ENCODE peak calls at places on chromosome 4, in ten cellular contexts. A is mammary epithelial cell; P is CD8-positive, alpha-beta T cell; U is AG10803; Y is choroid plexus epithelial cell; V is astrocyte; T is AG09309; R is OCI-LY7; L is fibroblast of lung; E is mucosa of descending colon. Q is an unnamed sample.

GRCh38 chr4:124710253-124710849 is 2.2 kb downstream of the ANKRD50 start:
- DNase-seq in L (peak), P (no peak), V (peak), U (no peak), E (no peak), T (no peak), R (no peak), A (peak), Y (peak), Q (no peak)

GRCh38 chr4:140152760-140153418 is 1.1 kb downstream of the MAML3 start:
- DNase-seq in T (no peak), U (peak), V (peak), P (peak), E (peak), L (peak), R (peak), Y (peak), A (peak), Q (no peak)

GRCh38 chr4:183905593-183906485 is 732 bp downstream of the STOX2 start:
- DNase-seq in V (peak), U (peak), T (no peak), Y (peak), P (no peak), R (no peak), E (peak), L (peak), A (peak), Q (no peak)

GRCh38 chr4:177455591-177455990 is 13.4 kb upstream of the AGA start:
- DNase-seq in R (no peak), U (peak), L (peak), P (no peak), Y (peak), A (no peak), E (no peak), T (no peak), V (peak), Q (no peak)

GRCh38 chr4:125433453-125433852 is 118.7 kb downstream of the FAT4 start:
- DNase-seq in V (peak), E (no peak), T (peak), U (peak), R (no peak), Y (peak), L (peak), A (no peak), P (no peak), Q (peak)

GRCh38 chr4:40971346-40971745 is 221.6 kb downstream of the NSUN7 start:
- DNase-seq in U (no peak), L (no peak), Y (no peak), T (no peak), R (no peak), V (no peak), A (no peak), P (no peak), E (no peak), Q (no peak)

GRCh38 chr4:41882622-41883347 is 52.4 kb upstream of the TMEM33 start:
- DNase-seq in V (no peak), T (no peak), E (peak), U (peak), P (peak), R (peak), A (peak), L (peak), Y (peak), Q (no peak)

GRCh38 chr4:40573593-40574311 is 55.9 kb downstream of the RBM47 start:
- DNase-seq in R (peak), P (no peak), V (no peak), T (no peak), E (no peak), A (no peak), Y (peak), L (no peak), U (no peak), Q (no peak)

GRCh38 chr4:140266958-140267568 is 106.4 kb upstream of the SCOC start:
- DNase-seq in R (no peak), V (peak), A (no peak), L (peak), E (no peak), Y (peak), T (no peak), U (peak), P (no peak), Q (peak)

GRCh38 chr4:149983931-149984330 is 94.3 kb upstream of the DCLK2 start:
- DNase-seq in U (no peak), L (no peak), R (no peak), A (no peak), Y (no peak), T (no peak), P (no peak), E (no peak), V (no peak), Q (no peak)

GRCh38 chr4:177105526-177105925 is 204.1 kb upstream of the NEIL3 start:
- DNase-seq in U (peak), Y (no peak), V (no peak), L (no peak), A (no peak), E (no peak), P (no peak), R (no peak), T (peak), Q (no peak)

GRCh38 chr4:167930171-167930570 is 162.2 kb upstream of the ANXA10 start:
- DNase-seq in U (no peak), A (no peak), P (no peak), T (no peak), L (no peak), E (no peak), Y (no peak), R (no peak), V (no peak), Q (no peak)

GRCh38 chr4:84582302-84582987 is 482 bp upstream of the CDS1 start:
- DNase-seq in A (peak), P (peak), E (peak), V (peak), Y (peak), T (no peak), R (no peak), U (peak), L (peak), Q (no peak)

GRCh38 chr4:176271749-176272148 is 2.7 kb upstream of the ASB5 start:
- DNase-seq in A (peak), V (peak), P (no peak), E (no peak), Y (peak), L (peak), U (peak), T (no peak), R (no peak), Q (no peak)

GRCh38 chr4:111959202-111959601 is 186.1 kb upstream of the FAM241A start:
- DNase-seq in Y (peak), U (peak), V (peak), L (peak), P (no peak), A (peak), E (no peak), T (no peak), R (no peak), Q (peak)

GRCh38 chr4:138891610-138892009 is 124.0 kb upstream of the NOCT start:
- DNase-seq in R (no peak), P (no peak), A (no peak), U (peak), V (no peak), L (peak), E (no peak), Y (no peak), T (no peak), Q (no peak)

GRCh38 chr4:17313194-17313593 is 198.7 kb downstream of the QDPR start:
- DNase-seq in T (no peak), E (no peak), V (peak), U (no peak), R (no peak), P (no peak), A (no peak), Y (no peak), L (peak), Q (no peak)

GRCh38 chr4:7647932-7648812 is 213.4 kb upstream of the PSAPL1 start:
- DNase-seq in E (no peak), P (no peak), T (no peak), R (no peak), V (peak), A (no peak), U (peak), L (peak), Y (peak), Q (peak)

GRCh38 chr4:86810867-86811266 is 38.3 kb downstream of the SLC10A6 start:
- DNase-seq in R (no peak), V (no peak), E (no peak), L (no peak), T (no peak), A (no peak), Y (no peak), P (no peak), U (no peak), Q (no peak)

GRCh38 chr4:1623390-1623789 is 60.7 kb downstream of the FAM53A start:
- DNase-seq in R (no peak), V (no peak), T (no peak), L (no peak), Y (no peak), U (no peak), A (no peak), E (no peak), P (no peak), Q (no peak)

GRCh38 chr4:52982246-52982950 is 120.3 kb downstream of the RASL11B start:
- DNase-seq in R (peak), P (no peak), E (no peak), A (peak), T (no peak), Y (peak), V (peak), U (peak), L (peak), Q (no peak)

GRCh38 chr4:119124314-119124713 is 11.3 kb upstream of the MYOZ2 start:
- DNase-seq in V (peak), Y (peak), U (peak), R (no peak), T (peak), P (no peak), A (peak), E (no peak), L (peak), Q (no peak)

GRCh38 chr4:66095065-66095464 is 424.8 kb upstream of the EPHA5 start:
- DNase-seq in A (no peak), Y (no peak), U (no peak), P (no peak), R (no peak), E (no peak), L (no peak), V (no peak), T (no peak), Q (no peak)

GRCh38 chr4:121113680-121114079 is 41.3 kb upstream of the NDNF start:
- DNase-seq in U (no peak), T (no peak), R (no peak), Y (no peak), E (no peak), V (no peak), P (no peak), L (no peak), A (no peak), Q (no peak)

GRCh38 chr4:121108557-121108956 is 36.2 kb upstream of the NDNF start:
- DNase-seq in P (no peak), U (no peak), T (no peak), V (no peak), Y (no peak), R (no peak), A (no peak), E (no peak), L (no peak), Q (no peak)

GRCh38 chr4:121114756-121115155 is 42.4 kb upstream of the NDNF start:
- DNase-seq in A (no peak), Y (no peak), U (no peak), P (no peak), E (no peak), L (no peak), R (no peak), V (no peak), T (no peak), Q (no peak)

GRCh38 chr4:121107507-121107906 is 35.2 kb upstream of the NDNF start:
- DNase-seq in R (no peak), T (no peak), V (no peak), P (no peak), Y (no peak), U (no peak), L (no peak), E (no peak), A (no peak), Q (no peak)

DNA sequence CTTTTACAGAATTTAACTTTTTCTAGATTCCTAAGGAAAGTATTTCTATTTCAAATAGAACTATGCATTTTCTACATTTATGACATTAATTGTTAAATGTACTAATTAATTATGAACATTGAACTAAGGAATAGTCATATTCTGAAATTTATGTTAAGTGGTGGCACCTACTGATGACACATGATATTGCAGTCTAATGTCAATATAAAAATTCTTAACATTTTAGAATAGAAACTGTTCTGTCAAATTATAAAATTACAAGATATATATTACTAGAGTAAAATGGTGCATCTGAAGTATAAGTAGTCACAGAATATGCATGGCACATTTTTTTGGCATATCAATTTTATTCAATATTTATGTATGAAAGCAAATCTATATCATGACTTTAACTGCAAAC is 40.2 kb upstream of the NDNF start:
- DNase-seq in T (no peak), Y (peak), A (no peak), E (no peak), L (no peak), R (no peak), P (no peak), V (no peak), U (no peak), Q (no peak)
- TF ChIP-seq CTCF in T (peak), Y (peak), A (peak), E (no peak), L (no peak), R (peak), P (peak), V (peak), U (peak), Q (no peak)

DNA sequence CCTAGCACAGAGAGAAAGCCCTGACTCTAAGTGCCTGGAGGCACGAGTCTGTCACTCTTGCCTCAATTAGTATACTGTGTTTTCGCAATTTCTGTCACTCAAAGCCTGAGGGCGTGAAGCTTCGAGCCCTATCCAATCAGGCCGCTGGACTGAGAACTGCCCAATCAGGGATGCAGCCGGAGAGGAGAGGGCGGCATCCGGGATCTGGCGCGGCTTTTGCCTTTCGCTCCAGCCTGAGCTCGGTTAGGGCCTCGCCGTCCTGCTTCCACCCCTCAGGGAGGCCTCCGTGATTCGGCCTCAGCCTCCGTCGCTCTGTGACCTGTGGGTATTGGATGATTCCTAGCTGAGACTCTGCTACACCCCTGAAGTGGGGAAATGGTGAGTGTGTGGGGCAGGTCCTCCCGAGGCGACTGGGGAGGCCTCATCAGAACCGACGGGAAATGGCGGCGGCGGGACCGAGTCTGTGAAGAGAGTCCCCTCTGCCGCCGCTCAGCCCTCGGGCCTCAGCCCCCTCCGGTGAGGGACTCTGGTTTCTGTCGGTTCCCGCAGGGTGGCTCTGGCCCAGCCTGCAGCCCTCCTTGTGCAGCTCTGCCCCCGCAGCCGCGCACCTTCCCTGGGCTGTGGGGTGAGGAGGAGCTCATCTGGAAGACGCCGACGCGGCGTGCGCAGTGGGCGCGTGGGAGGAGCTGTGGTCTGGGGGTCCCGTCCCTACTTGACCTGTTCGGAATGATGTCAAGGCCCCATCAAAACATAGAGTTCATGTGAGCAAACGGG is 48.5 kb downstream of the ZNF141 start:
- DNase-seq in T (no peak), V (no peak), L (no peak), U (no peak), R (no peak), P (no peak), E (no peak), A (no peak), Y (no peak), Q (no peak)
- H3K4me3 ChIP-seq in T (no peak), V (no peak), L (no peak), U (no peak), R (no peak), P (peak), E (no peak), A (no peak), Y (no peak), Q (no peak)

GRCh38 chr4:60805500-60806313 is 394.4 kb upstream of the ADGRL3 start:
- DNase-seq in E (no peak), Y (peak), P (no peak), V (peak), T (no peak), U (peak), L (peak), R (peak), A (peak), Q (peak)
- TF ChIP-seq CTCF in E (no peak), Y (peak), P (no peak), V (peak), T (peak), U (peak), L (peak), R (peak), A (peak), Q (peak)

GRCh38 chr4:99653921-99654890 is 3.4 kb downstream of the C4orf54 start:
- DNase-seq in T (no peak), V (no peak), P (no peak), U (peak), E (no peak), R (no peak), L (no peak), Y (no peak), A (no peak), Q (no peak)
- H3K4me3 ChIP-seq in T (no peak), V (no peak), P (no peak), U (peak), E (no peak), R (no peak), L (no peak), Y (no peak), A (no peak), Q (no peak)

DNA sequence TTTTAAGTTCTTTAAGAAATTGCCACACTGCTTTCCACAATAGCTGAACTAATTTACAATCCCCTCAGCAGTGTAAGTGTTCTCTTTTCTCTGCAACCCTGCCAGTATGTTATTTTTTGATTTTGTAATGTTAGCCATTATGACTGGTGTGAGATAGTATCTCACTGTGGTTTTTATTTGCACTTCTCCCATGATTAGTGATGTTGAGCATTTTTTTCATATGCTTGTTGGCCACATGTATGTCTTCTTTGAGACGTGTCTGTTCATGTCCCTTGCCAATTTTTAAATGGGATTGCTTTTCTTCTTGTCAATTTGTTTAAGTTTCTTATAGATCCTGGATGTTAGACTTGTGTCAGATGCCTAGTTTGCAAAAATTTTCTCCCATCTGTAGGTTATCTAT is 86.1 kb downstream of the BMP3 start:
- DNase-seq in E (no peak), V (no peak), R (no peak), T (no peak), P (no peak), A (peak), U (peak), Y (no peak), L (peak), Q (no peak)
- TF ChIP-seq CTCF in E (no peak), V (no peak), R (no peak), T (no peak), P (no peak), A (no peak), U (no peak), Y (no peak), L (no peak), Q (no peak)

DNA sequence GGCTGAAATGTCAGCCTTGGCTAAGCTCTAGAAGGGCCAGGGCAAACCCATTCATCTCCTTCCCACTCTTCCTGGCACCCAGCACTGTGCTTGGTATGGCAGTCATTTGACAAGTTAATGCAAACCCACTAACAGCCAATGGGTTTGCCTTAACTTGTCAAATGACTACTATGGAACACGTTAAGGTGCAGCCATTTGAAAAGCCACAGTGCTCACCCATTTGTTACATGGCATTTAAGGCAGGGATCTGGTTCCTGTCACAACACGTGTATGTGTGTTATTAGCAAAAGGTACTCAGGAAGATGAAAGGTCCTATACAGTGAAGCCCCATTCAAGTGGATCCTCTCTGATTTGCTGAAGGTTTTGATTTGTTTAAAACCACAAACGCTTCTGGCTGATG is 7.2 kb downstream of the CRMP1 start:
- DNase-seq in Y (no peak), L (no peak), V (no peak), U (no peak), T (no peak), A (no peak), R (no peak), E (no peak), P (no peak), Q (no peak)
- H3K4me3 ChIP-seq in Y (no peak), L (no peak), V (no peak), U (no peak), T (no peak), A (no peak), R (no peak), E (no peak), P (no peak), Q (no peak)

GRCh38 chr4:38182334-38182998 is 222.3 kb downstream of the PTTG2 start:
- DNase-seq in R (no peak), P (no peak), T (no peak), Y (no peak), A (no peak), E (no peak), U (no peak), L (no peak), V (no peak), Q (no peak)

GRCh38 chr4:38185406-38185805 is 225.2 kb downstream of the PTTG2 start:
- DNase-seq in T (no peak), L (no peak), U (no peak), Y (no peak), E (no peak), A (no peak), P (no peak), V (no peak), R (no peak), Q (no peak)

GRCh38 chr4:38188136-38188535 is 227.9 kb downstream of the PTTG2 start:
- DNase-seq in E (no peak), T (no peak), V (no peak), A (no peak), R (no peak), U (no peak), P (no peak), L (no peak), Y (no peak), Q (no peak)

GRCh38 chr4:38180456-38180855 is 220.3 kb downstream of the PTTG2 start:
- DNase-seq in V (no peak), U (no peak), T (no peak), E (no peak), L (no peak), Y (peak), R (no peak), P (no peak), A (peak), Q (no peak)

DNA sequence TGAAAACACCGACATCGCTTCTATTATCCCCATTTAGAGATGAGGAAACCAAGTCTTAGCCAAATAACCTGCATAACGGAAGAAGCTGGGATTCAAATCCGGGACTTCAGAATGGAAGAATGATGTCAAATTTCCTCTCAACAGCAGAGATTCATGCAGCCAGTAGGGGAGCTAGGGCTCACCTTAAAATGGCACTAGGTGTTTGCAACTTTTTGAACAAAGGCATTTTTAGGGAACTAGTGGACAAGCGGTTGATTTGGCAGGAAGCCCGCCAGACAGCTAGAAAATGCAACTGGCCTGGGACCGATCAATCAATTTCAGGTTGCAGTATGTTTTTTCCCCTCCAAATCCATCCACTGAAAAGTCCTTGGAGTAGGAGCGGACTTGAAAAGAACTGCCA is 224.2 kb downstream of the PTTG2 start:
- DNase-seq in P (no peak), T (no peak), V (no peak), L (no peak), E (no peak), U (no peak), R (no peak), A (no peak), Y (peak), Q (no peak)
- TF ChIP-seq CTCF in P (no peak), T (peak), V (peak), L (peak), E (no peak), U (peak), R (no peak), A (peak), Y (peak), Q (peak)

GRCh38 chr4:27121830-27122229 is 261.2 kb downstream of the STIM2 start:
- DNase-seq in E (no peak), L (no peak), P (no peak), A (no peak), Y (no peak), U (no peak), T (no peak), R (no peak), V (no peak), Q (no peak)
- H3K4me3 ChIP-seq in E (no peak), L (no peak), P (no peak), A (no peak), Y (no peak), U (no peak), T (no peak), R (no peak), V (no peak), Q (no peak)

Q was measured in HFF-Myc.